ENCODE peak calls at places on chromosomes 6 and 20, in seven cellular contexts. D is right cardiac atrium, G is cardiac muscle cell, F is hepatocyte, X is HAP-1, L is heart left ventricle, K is endothelial cell of umbilical vein. T is an unnamed sample. For H3K4me1 and H3K27me3, the result is how much of the 10 kb centered on the place peaks cover.

GRCh38 chr20:38723982-38724602 is at the start of gene SLC32A1:
- DNase-seq in D (no peak), G (no peak), F (peak), X (no peak), L (no peak), K (no peak), T (no peak)

GRCh38 chr20:17622851-17623508 is 53.1 kb downstream of the DSTN start:
- DNase-seq in D (peak), G (no peak), F (no peak), X (no peak), L (peak), K (no peak), T (peak)

GRCh38 chr20:4375881-4376280 is 345.8 kb upstream of the PRND start:
- DNase-seq in D (peak), G (peak), F (peak), X (no peak), L (no peak), K (no peak), T (no peak)

GRCh38 chr6:44049163-44049988 is 77.9 kb downstream of the MRPL14 start:
- DNase-seq in D (no peak), G (peak), F (no peak), X (no peak), L (no peak), K (no peak), T (no peak)

GRCh38 chr20:3199976-3200755 is 4.3 kb downstream of the DDRGK1 start:
- DNase-seq in D (no peak), G (no peak), F (no peak), X (no peak), L (no peak), K (no peak), T (no peak)

GRCh38 chr20:1301031-1301529 is 27.9 kb downstream of the SDCBP2 start:
- DNase-seq in D (no peak), G (peak), F (no peak), X (no peak), L (no peak), K (peak), T (no peak)

GRCh38 chr20:10288421-10288820 is 69.8 kb downstream of the SNAP25 start:
- DNase-seq in D (no peak), G (no peak), F (no peak), X (no peak), L (no peak), K (no peak), T (no peak)

GRCh38 chr20:22452442-22453011 is 131.8 kb downstream of the FOXA2 start:
- DNase-seq in D (no peak), G (no peak), F (no peak), X (no peak), L (no peak), K (no peak), T (no peak)

GRCh38 chr20:47146703-47147102 is 209.8 kb downstream of the ZMYND8 start:
- DNase-seq in D (no peak), G (peak), F (no peak), X (no peak), L (no peak), K (no peak), T (peak)

GRCh38 chr20:40688129-40689099 is 622 bp downstream of the MAFB start:
- DNase-seq in D (no peak), G (no peak), F (no peak), X (no peak), L (peak), K (no peak), T (no peak)

GRCh38 chr6:79872986-79873385 is 74.4 kb downstream of the ELOVL4 start:
- DNase-seq in D (no peak), G (peak), F (peak), X (no peak), L (no peak), K (no peak), T (no peak)

GRCh38 chr6:15827492-15828255 is 164.8 kb upstream of the DTNBP1 start:
- DNase-seq in D (peak), G (no peak), F (no peak), X (no peak), L (peak), K (no peak), T (no peak)

GRCh38 chr20:45337367-45338120 is 10.7 kb downstream of the SDC4 start:
- DNase-seq in D (peak), G (peak), F (peak), X (no peak), L (peak), K (no peak), T (peak)
- H3K4me1 ChIP-seq in D (under half), G (under half), F (half or more), X (under half), L (half or more), K (under half), T (half or more)

GRCh38 chr20:63173552-63174191 is 42.3 kb downstream of the YTHDF1 start:
- DNase-seq in D (no peak), G (no peak), F (no peak), X (no peak), L (no peak), K (no peak), T (peak)
- H3K27me3 ChIP-seq in D (under half), G (half or more), F (half or more), X (half or more), L (half or more), K (half or more), T (under half)

DNA sequence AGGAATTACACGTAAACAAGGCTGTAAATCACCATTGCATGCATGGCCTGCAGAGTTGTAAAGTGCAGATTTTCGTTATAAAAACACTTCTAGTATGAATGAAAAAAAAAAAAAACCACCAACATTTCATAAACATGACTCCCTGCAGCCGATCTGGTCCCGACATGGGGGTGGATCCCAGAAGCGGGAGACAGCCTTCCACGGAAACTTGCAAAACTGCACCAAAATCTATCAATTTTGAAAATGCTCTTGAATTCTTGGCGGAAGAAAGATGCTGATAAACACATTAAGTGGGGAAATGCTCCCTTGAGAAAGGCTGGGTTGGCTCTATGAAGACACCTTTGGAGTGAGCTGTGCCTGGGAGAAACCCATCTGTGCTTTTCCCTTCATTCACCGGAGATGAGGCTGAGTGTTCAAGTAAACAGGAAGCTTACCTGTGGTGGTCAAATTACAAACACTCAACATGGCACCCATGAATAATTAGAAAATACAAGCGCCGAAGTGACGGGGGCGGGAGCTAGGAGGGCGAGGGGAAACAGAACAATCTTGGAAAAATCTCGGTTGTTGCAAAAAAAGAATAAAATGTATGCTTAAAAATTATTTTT is 847 bp upstream of the ANKRD60 start:
- DNase-seq in D (no peak), G (peak), F (no peak), X (no peak), L (no peak), K (no peak), T (no peak)
- H3K4me3 ChIP-seq in D (no peak), G (peak), F (peak), X (no peak), L (no peak), K (peak), T (peak)

GRCh38 chr6:32604434-32604877 is 14.8 kb upstream of the HLA-DRB1 start:
- DNase-seq in D (no peak), G (no peak), F (peak), X (no peak), L (no peak), K (no peak), T (no peak)
- H3K4me1 ChIP-seq in D (under half), G (under half), F (under half), X (under half), L (under half), K (under half), T (under half)

T was measured in Caco-2.